ENCODE peak calls at places on chromosomes 16 and 17, in five cellular contexts. M, Q, A, W and U are unnamed samples.

GRCh38 chr17:20073056-20073979 is 64.2 kb downstream of the SPECC1 start:
- DNase-seq in M (peak), Q (no peak), A (no peak), W (no peak), U (no peak)

GRCh38 chr16:21603920-21604319 is 4.5 kb downstream of the METTL9 start:
- DNase-seq in W (no peak), A (peak), Q (no peak), M (peak), U (no peak)

GRCh38 chr17:66930933-66931332 is 33.6 kb upstream of the CACNG4 start:
- DNase-seq in A (peak), Q (peak), W (no peak), M (no peak), U (no peak)

GRCh38 chr16:69329369-69330285 is 761 bp downstream of the PDF start:
- DNase-seq in Q (no peak), M (no peak), A (no peak), W (no peak), U (no peak)

GRCh38 chr16:1309888-1310831 is 724 bp downstream of the UBE2I start:
- DNase-seq in W (no peak), Q (peak), M (peak), A (no peak), U (no peak)

GRCh38 chr17:82388922-82389283 is 17.3 kb downstream of the UTS2R start:
- DNase-seq in A (no peak), Q (no peak), M (no peak), W (no peak), U (no peak)

GRCh38 chr16:68885321-68885720 is 42.0 kb downstream of the TANGO6 start:
- DNase-seq in M (no peak), W (no peak), A (no peak), Q (no peak), U (no peak)

GRCh38 chr17:40340880-40341807 is 23.4 kb downstream of the GJD3 start:
- DNase-seq in M (peak), Q (peak), A (peak), W (no peak), U (peak)

GRCh38 chr17:4591529-4591928 is 7.2 kb downstream of the SMTNL2 start:
- DNase-seq in W (no peak), A (no peak), M (peak), Q (no peak), U (peak)

GRCh38 chr17:2094891-2095535 is 40.1 kb downstream of the HIC1 start:
- DNase-seq in A (peak), M (peak), Q (no peak), W (no peak), U (no peak)

GRCh38 chr16:56690420-56691122 is 8.3 kb downstream of the MT1X start:
- DNase-seq in W (no peak), M (no peak), A (no peak), Q (no peak), U (no peak)

GRCh38 chr16:19677403-19677802 is 40.6 kb downstream of the KNOP1 start:
- DNase-seq in M (no peak), Q (no peak), W (no peak), A (no peak), U (no peak)

DNA sequence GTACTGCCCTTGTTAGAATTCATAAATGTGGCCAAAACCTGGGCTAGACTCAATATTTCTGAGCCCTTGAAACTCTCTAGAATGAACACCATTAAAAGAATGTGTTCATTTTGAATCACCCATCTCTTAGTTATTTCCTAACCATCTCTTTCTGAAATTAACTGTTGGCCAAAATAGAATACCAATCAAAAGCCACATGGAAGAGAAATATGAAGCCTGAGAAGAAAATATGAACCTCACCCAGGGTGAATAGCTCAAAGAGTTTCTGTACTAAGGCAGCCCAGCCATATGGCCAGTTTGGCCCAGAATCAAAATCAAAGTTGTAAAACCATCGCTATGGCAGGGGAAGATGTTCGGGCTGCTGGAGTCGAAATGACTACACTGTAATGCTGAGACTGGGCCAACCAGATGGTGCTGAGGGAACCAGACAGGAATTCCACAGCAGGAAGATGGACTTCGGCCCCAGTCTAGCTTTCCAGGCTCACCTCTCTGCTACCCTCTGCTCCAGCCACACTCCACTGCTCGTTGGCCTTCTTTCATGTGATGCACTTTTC is 154.3 kb upstream of the ZFHX3 start:
- DNase-seq in A (peak), Q (no peak), M (peak), W (no peak), U (peak)
- TF ChIP-seq MAFK in A (no peak), Q (no peak), M (no peak), W (no peak), U (no peak)

GRCh38 chr16:85413713-85414663 is 199.1 kb upstream of the GSE1 start:
- DNase-seq in W (no peak), M (no peak), A (no peak), Q (no peak), U (no peak)

GRCh38 chr16:85415196-85415988 is 197.7 kb upstream of the GSE1 start:
- DNase-seq in A (no peak), Q (no peak), W (no peak), M (no peak), U (no peak)

GRCh38 chr16:85416267-85417109 is 196.6 kb upstream of the GSE1 start:
- DNase-seq in Q (peak), A (peak), M (peak), W (no peak), U (peak)

GRCh38 chr16:85417156-85417860 is 195.8 kb upstream of the GSE1 start:
- DNase-seq in M (no peak), W (no peak), A (no peak), Q (no peak), U (no peak)

DNA sequence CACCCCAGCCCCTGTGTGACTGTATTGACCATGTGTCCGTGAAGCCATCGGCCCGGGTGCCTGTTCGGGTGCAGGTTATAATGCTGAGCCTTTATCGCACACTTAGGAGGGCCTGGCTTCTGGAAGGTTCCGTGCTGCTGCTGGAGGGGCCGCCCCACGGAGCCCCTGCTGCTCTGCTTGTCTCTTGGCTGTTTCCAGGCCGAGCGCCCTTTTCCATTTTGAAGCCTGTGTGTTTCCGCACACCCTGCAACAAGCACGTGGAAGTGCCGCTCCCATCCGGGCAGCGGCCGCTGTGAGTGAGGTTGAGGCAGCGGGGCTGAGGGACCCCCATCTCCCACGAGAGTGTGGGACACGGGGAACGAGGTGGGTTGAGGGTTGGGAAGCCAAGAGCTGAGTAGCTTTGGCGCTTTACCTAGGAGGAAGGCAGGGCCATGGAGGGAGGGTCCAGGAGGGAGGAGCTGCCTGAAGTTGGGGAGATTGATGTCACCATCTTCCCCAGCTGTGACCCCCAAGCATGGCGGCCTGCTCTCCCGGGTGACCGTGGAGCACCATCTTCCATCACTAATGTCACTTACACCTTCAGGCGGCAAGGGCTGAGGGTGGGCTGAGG is 200.1 kb upstream of the GSE1 start:
- DNase-seq in A (no peak), M (no peak), Q (no peak), W (no peak), U (no peak)
- TF ChIP-seq MAFK in A (no peak), M (no peak), Q (no peak), W (no peak), U (no peak)

DNA sequence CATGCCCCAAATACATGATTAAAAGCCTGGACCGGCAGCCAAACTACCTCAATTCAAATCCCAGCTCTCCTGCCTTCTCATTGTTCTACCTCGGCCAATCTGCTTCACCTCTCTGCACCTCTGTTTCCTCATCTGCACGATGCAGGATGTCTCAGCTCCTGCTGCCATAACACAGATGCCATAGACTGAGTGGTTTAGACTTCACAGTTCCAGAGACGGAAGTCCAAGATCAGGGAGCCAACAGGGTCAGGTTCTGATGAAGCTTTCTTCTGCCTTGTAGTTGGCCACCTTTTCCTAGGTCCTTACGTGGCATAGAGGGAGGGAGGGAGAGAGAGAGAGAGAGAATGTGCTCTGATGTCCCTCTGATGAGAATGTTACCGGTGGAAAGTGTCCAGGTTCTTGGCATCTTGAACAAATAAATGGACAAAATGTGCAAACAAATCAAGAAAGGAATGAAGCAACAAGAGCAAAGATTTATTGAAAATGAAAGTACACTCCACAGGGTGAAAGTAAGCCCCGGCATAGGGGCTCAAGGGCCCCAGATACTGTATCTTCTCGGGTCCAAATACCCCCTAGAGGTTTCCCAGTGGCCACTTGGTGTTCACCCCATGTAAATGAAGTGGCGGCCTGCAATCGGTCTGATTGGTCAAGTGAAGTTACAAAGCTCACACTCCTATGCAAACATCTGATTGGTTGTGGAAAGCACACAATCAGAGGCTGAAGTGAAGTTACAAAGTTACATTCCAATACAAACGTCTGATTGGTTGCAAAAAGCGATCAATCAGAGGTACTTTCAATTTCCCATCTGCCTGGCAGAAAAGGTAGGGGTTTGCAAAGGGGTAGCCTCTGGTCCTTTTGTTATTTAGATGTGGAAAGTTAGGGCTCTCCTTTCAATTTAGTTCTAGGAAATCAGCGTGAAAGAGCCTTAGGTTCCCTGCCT is 43.3 kb upstream of the ZCCHC14 start:
- DNase-seq in A (peak), M (no peak), W (no peak), Q (no peak), U (no peak)
- TF ChIP-seq MAFK in A (no peak), M (no peak), W (no peak), Q (no peak), U (no peak)

GRCh38 chr17:7586673-7587419 is 3.0 kb downstream of the SOX15 start:
- DNase-seq in W (no peak), Q (peak), A (peak), M (no peak), U (peak)
- TF ChIP-seq MAFK in W (no peak), Q (no peak), A (no peak), M (no peak), U (no peak)

GRCh38 chr17:8192070-8192815 is 2.3 kb upstream of the BORCS6 start:
- DNase-seq in A (peak), Q (peak), M (peak), W (no peak), U (peak)
- TF ChIP-seq MAFK in A (no peak), Q (no peak), M (no peak), W (no peak), U (no peak)

DNA sequence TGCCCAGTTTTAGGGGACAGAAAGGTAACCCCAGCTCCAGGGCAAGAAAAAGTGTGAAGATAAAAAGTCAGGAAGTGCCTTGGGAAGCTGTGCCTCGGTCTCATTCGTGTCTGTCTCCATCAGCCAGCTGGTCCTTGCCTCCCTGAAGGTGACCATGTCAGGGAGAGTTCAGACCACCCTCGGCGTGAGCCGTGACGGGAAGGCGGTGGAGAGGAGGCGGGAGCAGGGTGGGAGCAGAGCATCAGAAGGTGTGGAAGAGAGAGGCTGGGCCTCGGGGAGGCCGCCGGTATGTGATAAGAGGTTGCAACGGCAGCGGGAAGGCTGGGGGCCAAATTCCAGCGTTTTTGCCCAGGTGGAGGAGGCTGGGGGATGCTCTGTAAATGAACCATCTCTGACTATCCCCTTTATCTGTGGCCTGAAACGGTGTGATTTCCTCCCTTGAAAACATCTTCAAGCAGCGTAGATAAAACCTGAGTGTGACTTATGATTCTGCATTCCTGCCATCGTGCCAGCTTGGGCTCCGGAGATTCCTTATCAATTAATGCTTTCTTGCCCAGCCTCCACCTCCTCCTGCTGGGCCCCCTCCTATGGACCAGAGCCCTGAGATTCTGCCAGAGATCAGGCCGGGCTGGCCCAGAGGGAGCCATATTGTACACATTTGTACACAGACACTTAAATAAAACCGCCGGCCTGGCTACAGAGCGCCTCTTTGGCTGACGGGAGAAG is 251.8 kb downstream of the IRF8 start:
- DNase-seq in M (no peak), A (no peak), W (no peak), Q (no peak), U (no peak)
- TF ChIP-seq MAFK in M (no peak), A (no peak), W (no peak), Q (no peak), U (no peak)

DNA sequence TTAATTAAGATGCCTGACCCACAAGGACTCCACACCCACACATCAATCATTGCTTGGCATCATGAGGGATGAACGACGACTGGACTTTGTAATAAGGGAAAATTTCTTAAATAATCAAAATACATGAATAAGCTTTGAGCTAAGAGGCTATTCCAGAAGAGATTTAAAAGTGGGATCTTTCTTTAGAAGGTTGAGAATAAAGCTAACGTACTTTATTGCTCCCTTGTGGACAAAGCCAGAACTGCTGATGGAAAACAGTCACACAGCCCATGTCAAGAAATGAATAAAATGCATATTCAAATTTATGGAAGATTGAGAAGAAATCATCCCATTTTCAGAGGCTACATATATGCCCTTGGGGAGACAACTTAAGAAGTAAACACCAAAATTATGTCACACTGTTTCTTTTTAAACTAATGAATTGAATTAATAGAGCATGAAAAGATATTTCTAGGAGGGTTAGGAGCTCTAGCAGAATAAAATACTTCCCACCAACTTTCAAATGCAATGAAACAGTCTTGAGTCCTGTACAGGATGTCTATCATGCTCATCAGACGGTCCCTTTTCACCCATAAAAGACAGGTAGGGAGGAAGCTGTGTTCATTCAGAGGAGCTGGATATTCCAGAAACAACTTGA is 60.2 kb upstream of the PHOSPHO1 start:
- DNase-seq in W (no peak), A (peak), Q (peak), M (peak), U (peak)
- TF ChIP-seq MAFK in W (no peak), A (no peak), Q (no peak), M (no peak), U (no peak)

GRCh38 chr16:53745753-53746258 is 41.9 kb downstream of the FTO start:
- DNase-seq in Q (peak), A (no peak), W (no peak), M (peak), U (peak)

GRCh38 chr16:53741546-53741945 is 37.6 kb downstream of the FTO start:
- DNase-seq in W (no peak), M (no peak), Q (no peak), A (no peak), U (no peak)

GRCh38 chr16:53745126-53745525 is 41.2 kb downstream of the FTO start:
- DNase-seq in Q (no peak), W (no peak), A (no peak), M (no peak), U (no peak)

GRCh38 chr16:53743149-53743566 is 39.2 kb downstream of the FTO start:
- DNase-seq in M (peak), A (peak), W (no peak), Q (peak), U (no peak)

DNA sequence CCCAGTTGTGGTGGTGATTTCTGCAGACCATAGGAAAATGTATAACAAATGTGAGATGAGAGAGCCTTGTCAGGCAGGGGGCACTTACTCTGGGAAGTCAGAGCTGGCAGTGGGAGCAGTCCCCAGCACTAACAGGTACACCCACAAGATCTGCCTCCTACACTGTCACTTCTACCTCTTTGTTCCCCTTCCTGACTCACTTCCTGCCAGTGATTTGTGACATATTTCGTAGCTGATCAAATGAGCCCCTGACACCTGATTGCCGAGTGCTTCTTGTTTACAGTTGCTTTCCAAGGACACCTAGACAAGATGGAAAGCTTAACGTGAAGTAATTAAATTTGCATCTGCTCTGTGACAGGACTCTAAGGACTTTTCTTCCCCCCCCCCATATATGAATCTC is 40.5 kb downstream of the FTO start:
- DNase-seq in Q (no peak), W (no peak), A (peak), M (no peak), U (no peak)
- TF ChIP-seq MAFK in Q (no peak), W (no peak), A (no peak), M (no peak), U (no peak)